ENCODE peak calls at places on chromosomes 2 and 18, in five cellular contexts. K is choroid plexus epithelial cell, S is NCI-H1105 treated with DMSO at 0.1 percent for 48 hours, T is AG08396, D is esophagus squamous epithelium. L is an unnamed sample.

GRCh38 chr2:169512525-169512924 is 3.0 kb downstream of the KLHL41 start:
- DNase-seq in S (no peak), D (no peak), K (peak; percentile 48), T (no peak), L (no peak)

GRCh38 chr18:55934801-55935200 is 346.8 kb upstream of the TCF4 start:
- DNase-seq in D (no peak), T (no peak), K (no peak), S (peak; percentile 51), L (no peak)

GRCh38 chr2:71462641-71463341 is 9.4 kb downstream of the DYSF start:
- DNase-seq in S (no peak), T (no peak), D (no peak), K (no peak), L (no peak)

GRCh38 chr18:45806226-45806625 is 19.2 kb upstream of the SIGLEC15 start:
- DNase-seq in S (no peak), D (no peak), T (no peak), K (peak; percentile 61), L (no peak)

GRCh38 chr2:189834059-189834458 is 49.8 kb downstream of the PMS1 start:
- DNase-seq in S (no peak), T (no peak), D (no peak), K (peak; percentile 30), L (no peak)

GRCh38 chr2:72129676-72130340 is 17.9 kb downstream of the CYP26B1 start:
- DNase-seq in S (no peak), T (no peak), K (no peak), D (no peak), L (no peak)

GRCh38 chr2:78701546-78701945 is 324.0 kb upstream of the REG3G start:
- DNase-seq in K (no peak), T (no peak), D (no peak), S (no peak), L (no peak)

GRCh38 chr18:41444943-41445342 is 510.1 kb upstream of the PIK3C3 start:
- DNase-seq in D (no peak), S (no peak), T (no peak), K (peak; percentile 2), L (no peak)

GRCh38 chr18:49175476-49175875 is 224.7 kb upstream of the SMAD7 start:
- DNase-seq in T (no peak), S (no peak), K (no peak), D (no peak), L (no peak)

GRCh38 chr2:96243843-96244242 is 22.0 kb downstream of the TMEM127 start:
- DNase-seq in T (no peak), D (no peak), S (no peak), K (no peak), L (no peak)

GRCh38 chr2:9345343-9345742 is 78.0 kb downstream of the ITGB1BP1 start:
- DNase-seq in D (no peak), T (no peak), S (no peak), K (no peak), L (no peak)

GRCh38 chr18:7590800-7591560 is 23.9 kb downstream of the PTPRM start:
- DNase-seq in S (no peak), D (no peak), T (no peak), K (peak; percentile 25), L (no peak)

GRCh38 chr2:201174687-201175086 is 8.3 kb upstream of the CASP10 start:
- DNase-seq in T (no peak), D (no peak), K (no peak), S (no peak), L (no peak)

GRCh38 chr2:64819774-64820688 is 166.3 kb upstream of the SERTAD2 start:
- DNase-seq in K (no peak), T (no peak), S (no peak), D (no peak), L (no peak)

GRCh38 chr2:110167326-110167955 is 37.4 kb downstream of the NPHP1 start:
- DNase-seq in K (peak; percentile 11), T (no peak), D (no peak), S (no peak), L (no peak)

GRCh38 chr2:233912799-233913423 is 4.3 kb upstream of the TRPM8 start:
- DNase-seq in D (no peak), S (no peak), K (peak; percentile 54), T (peak; percentile 58), L (no peak)

GRCh38 chr2:26901326-26902183 is 53.6 kb downstream of the DPYSL5 start:
- DNase-seq in D (no peak), K (peak; percentile 19), S (no peak), T (no peak), L (no peak)

GRCh38 chr2:100107911-100108647 is 34.3 kb downstream of the AFF3 start:
- DNase-seq in K (no peak), D (no peak), T (no peak), S (no peak), L (no peak)

GRCh38 chr2:26648516-26648915 is 7.3 kb upstream of the CIB4 start:
- DNase-seq in D (no peak), S (no peak), K (no peak), T (no peak), L (no peak)

GRCh38 chr2:127864877-127865276 is 6.9 kb upstream of the POLR2D start:
- DNase-seq in T (no peak), S (no peak), D (no peak), K (peak; percentile 9), L (no peak)

GRCh38 chr18:80034852-80035406 is 695 bp downstream of the RBFA start:
- DNase-seq in S (no peak), D (no peak), T (no peak), K (peak; percentile 15), L (no peak)

GRCh38 chr2:24158131-24158530 is 16.7 kb upstream of the FAM228A start:
- DNase-seq in T (no peak), S (no peak), D (no peak), K (no peak), L (no peak)

GRCh38 chr2:176491172-176491904 is 222.1 kb downstream of the MTX2 start:
- DNase-seq in D (peak; percentile 6), T (peak; percentile 89), K (peak; percentile 93), S (no peak), L (no peak)

GRCh38 chr2:163474319-163474744 is 261.5 kb downstream of the FIGN start:
- DNase-seq in S (no peak), K (no peak), D (no peak), T (no peak), L (no peak)

GRCh38 chr2:64474200-64474630 is 20.3 kb downstream of the LGALSL start:
- DNase-seq in D (no peak), S (no peak), K (no peak), T (no peak), L (no peak)

GRCh38 chr2:240990726-240991377 is 7.6 kb upstream of the SNED1 start:
- DNase-seq in T (no peak), K (no peak), S (no peak), D (no peak), L (no peak)

GRCh38 chr2:189102735-189103134 is 76.8 kb downstream of the COL5A2 start:
- DNase-seq in D (no peak), K (no peak), T (no peak), S (no peak), L (no peak)

GRCh38 chr2:176643711-176644110 is 374.5 kb downstream of the MTX2 start:
- DNase-seq in T (no peak), S (peak; percentile 24), D (no peak), K (peak; percentile 3), L (peak; percentile 72)

GRCh38 chr2:233413529-233414272 is 59.4 kb downstream of the DGKD start:
- DNase-seq in K (peak; percentile 40), S (peak; percentile 53), D (no peak), T (no peak), L (no peak)

GRCh38 chr2:189798312-189799029 is 14.2 kb downstream of the PMS1 start:
- DNase-seq in T (peak; percentile 24), S (peak; percentile 50), K (peak; percentile 83), D (no peak), L (peak; percentile 77)

GRCh38 chr2:229164545-229165249 is 106.4 kb downstream of the PID1 start:
- DNase-seq in T (peak; percentile 26), S (no peak), K (peak; percentile 69), D (no peak), L (no peak)

GRCh38 chr2:24050041-24050655 is 607 bp downstream of the FKBP1B start:
- DNase-seq in D (no peak), T (peak; percentile 12), K (peak; percentile 21), S (no peak), L (no peak)

GRCh38 chr2:218281449-218281848 is 10.9 kb downstream of the TMBIM1 start:
- DNase-seq in T (no peak), D (no peak), K (no peak), S (no peak), L (no peak)

GRCh38 chr2:158489366-158490112 is 32.8 kb downstream of the PKP4 start:
- DNase-seq in T (no peak), S (no peak), K (no peak), D (no peak), L (no peak)

GRCh38 chr2:120579916-120580685 is 155.6 kb upstream of the GLI2 start:
- DNase-seq in D (no peak), S (no peak), K (no peak), T (no peak), L (no peak)

GRCh38 chr18:59634096-59634495 is 63.1 kb downstream of the CCBE1 start:
- DNase-seq in K (peak; percentile 65), T (no peak), D (no peak), S (no peak), L (no peak)

GRCh38 chr2:228426502-228427216 is 245.2 kb upstream of the SPHKAP start:
- DNase-seq in S (peak; percentile 91), D (no peak), T (no peak), K (no peak), L (no peak)

GRCh38 chr2:111711270-111711669 is 172.7 kb downstream of the ANAPC1 start:
- DNase-seq in D (no peak), S (no peak), K (no peak), T (no peak), L (no peak)

L was measured in NCI-H526 treated with DMSO at 0.1 percent for 48 hours.